ENCODE peak calls at places on chromosomes 11 and 22, in five cellular contexts. One of them, this sample, is unnamed.

GRCh38 chr11:19263333-19263732 is 22.6 kb upstream of the E2F8 start:
- DNase-seq in activated CD8-positive, alpha-beta memory T cell treated with anti-CD3 and anti-CD28 coated beads, Interleukin-2, amount 50 U/mL, for 48 hours: no peak
- DNase-seq in HCEC 1CT: no peak
- DNase-seq in non-pigmented ciliary epithelial cell: no peak
- DNase-seq in stimulated activated CD4-positive, alpha-beta T cell treated with anti-CD3 and anti-CD28 coated beads, Interleukin-15, amount 100 ng/mL, for 24 hours: no peak
- DNase-seq in this sample: no peak

GRCh38 chr11:13685461-13686108 is 17.1 kb downstream of the FAR1 start:
- DNase-seq in HCEC 1CT: no peak
- DNase-seq in non-pigmented ciliary epithelial cell: no peak
- DNase-seq in activated CD8-positive, alpha-beta memory T cell treated with anti-CD3 and anti-CD28 coated beads, Interleukin-2, amount 50 U/mL, for 48 hours: no peak
- DNase-seq in stimulated activated CD4-positive, alpha-beta T cell treated with anti-CD3 and anti-CD28 coated beads, Interleukin-15, amount 100 ng/mL, for 24 hours: no peak
- DNase-seq in this sample: no peak

GRCh38 chr11:115154355-115154736 is 349.9 kb downstream of the CADM1 start:
- DNase-seq in stimulated activated CD4-positive, alpha-beta T cell treated with anti-CD3 and anti-CD28 coated beads, Interleukin-15, amount 100 ng/mL, for 24 hours: no peak
- DNase-seq in non-pigmented ciliary epithelial cell: no peak
- DNase-seq in activated CD8-positive, alpha-beta memory T cell treated with anti-CD3 and anti-CD28 coated beads, Interleukin-2, amount 50 U/mL, for 48 hours: no peak
- DNase-seq in HCEC 1CT: no peak
- DNase-seq in this sample: no peak

GRCh38 chr22:27796118-27796517 is 5.4 kb downstream of the MN1 start:
- DNase-seq in activated CD8-positive, alpha-beta memory T cell treated with anti-CD3 and anti-CD28 coated beads, Interleukin-2, amount 50 U/mL, for 48 hours: no peak
- DNase-seq in non-pigmented ciliary epithelial cell: no peak
- DNase-seq in HCEC 1CT: no peak
- DNase-seq in stimulated activated CD4-positive, alpha-beta T cell treated with anti-CD3 and anti-CD28 coated beads, Interleukin-15, amount 100 ng/mL, for 24 hours: no peak
- DNase-seq in this sample: no peak

GRCh38 chr22:47094861-47095330 is 332.4 kb downstream of the TBC1D22A start:
- DNase-seq in stimulated activated CD4-positive, alpha-beta T cell treated with anti-CD3 and anti-CD28 coated beads, Interleukin-15, amount 100 ng/mL, for 24 hours: peak; percentile 12
- DNase-seq in activated CD8-positive, alpha-beta memory T cell treated with anti-CD3 and anti-CD28 coated beads, Interleukin-2, amount 50 U/mL, for 48 hours: no peak
- DNase-seq in non-pigmented ciliary epithelial cell: no peak
- DNase-seq in HCEC 1CT: no peak
- DNase-seq in this sample: no peak

GRCh38 chr11:27100534-27100933 is 59.9 kb downstream of the BBOX1 start:
- DNase-seq in non-pigmented ciliary epithelial cell: no peak
- DNase-seq in activated CD8-positive, alpha-beta memory T cell treated with anti-CD3 and anti-CD28 coated beads, Interleukin-2, amount 50 U/mL, for 48 hours: no peak
- DNase-seq in stimulated activated CD4-positive, alpha-beta T cell treated with anti-CD3 and anti-CD28 coated beads, Interleukin-15, amount 100 ng/mL, for 24 hours: no peak
- DNase-seq in HCEC 1CT: no peak
- DNase-seq in this sample: no peak

GRCh38 chr22:36296690-36297089 is 43.8 kb downstream of the APOL1 start:
- DNase-seq in stimulated activated CD4-positive, alpha-beta T cell treated with anti-CD3 and anti-CD28 coated beads, Interleukin-15, amount 100 ng/mL, for 24 hours: no peak
- DNase-seq in HCEC 1CT: no peak
- DNase-seq in non-pigmented ciliary epithelial cell: no peak
- DNase-seq in activated CD8-positive, alpha-beta memory T cell treated with anti-CD3 and anti-CD28 coated beads, Interleukin-2, amount 50 U/mL, for 48 hours: no peak
- DNase-seq in this sample: no peak

GRCh38 chr11:96187779-96188624 is 155.0 kb downstream of the MAML2 start:
- DNase-seq in activated CD8-positive, alpha-beta memory T cell treated with anti-CD3 and anti-CD28 coated beads, Interleukin-2, amount 50 U/mL, for 48 hours: no peak
- DNase-seq in HCEC 1CT: peak; percentile 78
- DNase-seq in stimulated activated CD4-positive, alpha-beta T cell treated with anti-CD3 and anti-CD28 coated beads, Interleukin-15, amount 100 ng/mL, for 24 hours: peak; percentile 47
- DNase-seq in non-pigmented ciliary epithelial cell: peak; percentile 73
- DNase-seq in this sample: no peak

GRCh38 chr22:28874061-28874460 is 9.3 kb upstream of the ZNRF3 start:
- DNase-seq in non-pigmented ciliary epithelial cell: no peak
- DNase-seq in HCEC 1CT: no peak
- DNase-seq in activated CD8-positive, alpha-beta memory T cell treated with anti-CD3 and anti-CD28 coated beads, Interleukin-2, amount 50 U/mL, for 48 hours: no peak
- DNase-seq in stimulated activated CD4-positive, alpha-beta T cell treated with anti-CD3 and anti-CD28 coated beads, Interleukin-15, amount 100 ng/mL, for 24 hours: no peak
- DNase-seq in this sample: no peak

GRCh38 chr11:73944085-73944484 is 6.7 kb upstream of the DNAJB13 start:
- DNase-seq in non-pigmented ciliary epithelial cell: no peak
- DNase-seq in stimulated activated CD4-positive, alpha-beta T cell treated with anti-CD3 and anti-CD28 coated beads, Interleukin-15, amount 100 ng/mL, for 24 hours: no peak
- DNase-seq in activated CD8-positive, alpha-beta memory T cell treated with anti-CD3 and anti-CD28 coated beads, Interleukin-2, amount 50 U/mL, for 48 hours: no peak
- DNase-seq in HCEC 1CT: no peak
- DNase-seq in this sample: no peak

GRCh38 chr11:33891714-33892327 is at the start of gene LMO2:
- DNase-seq in HCEC 1CT: no peak
- DNase-seq in activated CD8-positive, alpha-beta memory T cell treated with anti-CD3 and anti-CD28 coated beads, Interleukin-2, amount 50 U/mL, for 48 hours: no peak
- DNase-seq in stimulated activated CD4-positive, alpha-beta T cell treated with anti-CD3 and anti-CD28 coated beads, Interleukin-15, amount 100 ng/mL, for 24 hours: no peak
- DNase-seq in non-pigmented ciliary epithelial cell: no peak
- DNase-seq in this sample: no peak

GRCh38 chr11:19633276-19633675 is 79.4 kb upstream of the NAV2 start:
- DNase-seq in activated CD8-positive, alpha-beta memory T cell treated with anti-CD3 and anti-CD28 coated beads, Interleukin-2, amount 50 U/mL, for 48 hours: no peak
- DNase-seq in stimulated activated CD4-positive, alpha-beta T cell treated with anti-CD3 and anti-CD28 coated beads, Interleukin-15, amount 100 ng/mL, for 24 hours: no peak
- DNase-seq in non-pigmented ciliary epithelial cell: no peak
- DNase-seq in HCEC 1CT: no peak
- DNase-seq in this sample: no peak

GRCh38 chr11:11519184-11519583 is 102.6 kb downstream of the GALNT18 start:
- DNase-seq in stimulated activated CD4-positive, alpha-beta T cell treated with anti-CD3 and anti-CD28 coated beads, Interleukin-15, amount 100 ng/mL, for 24 hours: no peak
- DNase-seq in HCEC 1CT: no peak
- DNase-seq in non-pigmented ciliary epithelial cell: no peak
- DNase-seq in activated CD8-positive, alpha-beta memory T cell treated with anti-CD3 and anti-CD28 coated beads, Interleukin-2, amount 50 U/mL, for 48 hours: no peak
- DNase-seq in this sample: no peak